ENCODE peak calls at places on chromosomes 11 and 22, in ten cellular contexts. V is breast epithelium, E is heart left ventricle, M is body of pancreas, X is IMR-90, J is A549, K is ovary, Y is testis, B is endothelial cell of umbilical vein, I is esophagus squamous epithelium. A is an unnamed sample.

GRCh38 chr11:130418756-130419155 is 9.7 kb downstream of the ADAMTS8 start:
- DNase-seq in E (no peak), B (no peak), V (peak), K (no peak), M (no peak), Y (no peak), J (no peak), I (no peak), X (peak), A (no peak)

GRCh38 chr22:47433627-47434026 is 671.2 kb downstream of the TBC1D22A start:
- DNase-seq in M (no peak), I (no peak), E (no peak), J (no peak), B (no peak), K (no peak), V (no peak), Y (no peak), X (no peak), A (no peak)

GRCh38 chr11:46277313-46277622 is 194 bp upstream of the CREB3L1 start:
- DNase-seq in I (no peak), B (peak), E (no peak), J (no peak), K (peak), X (peak), M (peak), Y (peak), V (peak), A (no peak)

GRCh38 chr22:35605787-35606492 is 11.2 kb downstream of the MB start:
- DNase-seq in B (no peak), K (no peak), M (no peak), Y (no peak), X (no peak), J (no peak), V (no peak), I (no peak), E (peak), A (no peak)

GRCh38 chr22:38758276-38758945 is 2.6 kb upstream of the SUN2 start:
- DNase-seq in E (no peak), M (no peak), X (no peak), V (no peak), Y (no peak), B (no peak), J (no peak), I (no peak), K (no peak), A (no peak)

GRCh38 chr11:121936781-121937447 is 179.1 kb downstream of the BLID start:
- DNase-seq in B (no peak), I (no peak), Y (no peak), M (no peak), V (no peak), X (peak), K (no peak), E (no peak), J (no peak), A (no peak)

GRCh38 chr11:67389477-67389876 is 2.3 kb upstream of the RAD9A start:
- DNase-seq in Y (no peak), M (peak), J (peak), B (no peak), E (no peak), I (no peak), X (no peak), K (no peak), V (no peak), A (peak)

GRCh38 chr11:71103266-71103665 is 149.1 kb downstream of the SHANK2 start:
- DNase-seq in Y (no peak), X (no peak), J (no peak), E (no peak), V (peak), M (peak), B (no peak), K (no peak), I (no peak), A (peak)

GRCh38 chr11:86743223-86744118 is 56.9 kb upstream of the PRSS23 start:
- DNase-seq in K (no peak), I (no peak), Y (no peak), X (peak), V (peak), M (peak), J (peak), B (peak), E (peak), A (peak)

GRCh38 chr11:83007909-83008580 is 63.7 kb downstream of the RAB30 start:
- DNase-seq in Y (peak), E (peak), K (peak), B (peak), J (no peak), M (peak), V (no peak), I (no peak), X (peak), A (peak)

GRCh38 chr11:94586978-94587377 is 19.8 kb downstream of the PIWIL4 start:
- DNase-seq in E (no peak), J (no peak), X (no peak), I (no peak), Y (no peak), M (no peak), K (no peak), V (no peak), B (no peak), A (no peak)

GRCh38 chr11:96075532-96075959 is 151.6 kb upstream of the MTMR2 start:
- DNase-seq in X (peak), K (no peak), M (no peak), I (no peak), E (no peak), V (no peak), Y (no peak), J (no peak), B (no peak), A (no peak)

GRCh38 chr22:47219789-47220188 is 457.3 kb downstream of the TBC1D22A start:
- DNase-seq in E (no peak), X (no peak), I (no peak), V (peak), Y (peak), K (no peak), J (no peak), M (no peak), B (no peak), A (no peak)

GRCh38 chr11:98227266-98227665 is 793.5 kb upstream of the CNTN5 start:
- DNase-seq in K (no peak), I (no peak), X (no peak), Y (no peak), V (no peak), B (no peak), E (no peak), M (no peak), J (no peak), A (no peak)

GRCh38 chr11:65366340-65366773 is 11.8 kb downstream of the TIGD3 start:
- DNase-seq in J (peak), X (peak), V (peak), B (peak), K (no peak), I (no peak), E (no peak), M (peak), Y (peak), A (no peak)

GRCh38 chr11:109994896-109995295 is 98.3 kb upstream of the ZC3H12C start:
- DNase-seq in E (no peak), Y (no peak), M (no peak), X (no peak), B (no peak), I (no peak), J (no peak), K (no peak), V (no peak), A (no peak)

GRCh38 chr11:119373059-119373875 is 8.2 kb downstream of the USP2 start:
- DNase-seq in I (no peak), E (no peak), Y (no peak), M (no peak), B (no peak), K (no peak), V (no peak), J (no peak), X (no peak), A (no peak)

GRCh38 chr11:68498313-68498712 is 37.8 kb downstream of the PPP6R3 start:
- DNase-seq in K (no peak), B (no peak), V (no peak), I (no peak), X (no peak), J (no peak), E (peak), M (peak), Y (no peak), A (peak)

GRCh38 chr11:60872952-60873524 is 5.7 kb downstream of the ZP1 start:
- DNase-seq in I (no peak), E (peak), X (peak), B (no peak), V (no peak), Y (no peak), M (no peak), K (no peak), J (no peak), A (peak)

GRCh38 chr22:46336119-46337078 is 885 bp downstream of the TRMU start:
- DNase-seq in B (peak), K (no peak), M (peak), V (no peak), I (no peak), J (no peak), X (peak), E (no peak), Y (peak), A (peak)

GRCh38 chr11:1749020-1749758 is 1.2 kb downstream of the IFITM10 start:
- DNase-seq in J (no peak), I (no peak), K (no peak), X (no peak), E (no peak), V (no peak), B (no peak), M (no peak), Y (no peak), A (no peak)

GRCh38 chr22:36162127-36163034 is 1.8 kb upstream of the APOL3 start:
- DNase-seq in Y (no peak), M (no peak), B (no peak), J (no peak), K (no peak), E (no peak), I (no peak), V (no peak), X (no peak), A (no peak)

GRCh38 chr11:69914286-69915150 is 95.3 kb upstream of the FGF3 start:
- DNase-seq in M (no peak), X (no peak), E (peak), V (peak), I (no peak), B (no peak), K (no peak), J (no peak), Y (no peak), A (no peak)

GRCh38 chr22:23856721-23857605 is 712 bp upstream of the SLC2A11 start:
- DNase-seq in M (peak), B (peak), X (peak), K (peak), E (peak), V (peak), Y (peak), I (no peak), J (peak), A (no peak)

GRCh38 chr11:109604506-109604905 is 182.5 kb downstream of the C11orf87 start:
- DNase-seq in X (no peak), J (no peak), V (no peak), Y (no peak), M (no peak), B (no peak), K (no peak), I (no peak), E (no peak), A (no peak)

GRCh38 chr11:10042699-10043098 is 251.3 kb downstream of the SBF2 start:
- DNase-seq in V (no peak), I (no peak), J (no peak), Y (no peak), X (no peak), E (no peak), B (no peak), K (no peak), M (peak), A (no peak)

GRCh38 chr11:27555264-27555663 is 48.7 kb upstream of the LIN7C start:
- DNase-seq in V (no peak), I (no peak), J (no peak), K (no peak), X (no peak), E (no peak), M (no peak), B (no peak), Y (no peak), A (no peak)

GRCh38 chr11:119262668-119263351 is 54.1 kb downstream of the MCAM start:
- DNase-seq in I (no peak), Y (no peak), B (peak), V (no peak), K (no peak), X (peak), J (no peak), E (no peak), M (no peak), A (no peak)

GRCh38 chr22:44660051-44660830 is 41.8 kb upstream of the PRR5 start:
- DNase-seq in K (no peak), X (no peak), I (no peak), J (no peak), E (peak), V (no peak), M (no peak), Y (no peak), B (no peak), A (no peak)
- H3K4me3 ChIP-seq in K (no peak), X (no peak), I (no peak), J (no peak), E (no peak), V (no peak), M (no peak), Y (no peak), B (no peak), A (no peak)

GRCh38 chr22:49855491-49855911 is 1.9 kb downstream of the ZBED4 start:
- DNase-seq in M (peak), E (no peak), I (no peak), K (no peak), X (peak), B (peak), Y (no peak), V (no peak), J (no peak), A (no peak)
- TF ChIP-seq POLR2A in M (no peak), E (no peak), I (no peak), K (no peak), X (no peak), B (no peak), Y (no peak), V (no peak), J (no peak), A (no peak)

GRCh38 chr22:32584650-32585049 is 110.0 kb downstream of the FBXO7 start:
- DNase-seq in K (no peak), E (no peak), V (no peak), Y (no peak), B (no peak), J (no peak), I (no peak), X (peak), M (no peak), A (no peak)
- H3K4me3 ChIP-seq in K (no peak), E (no peak), V (no peak), Y (no peak), B (no peak), J (no peak), I (no peak), X (no peak), M (no peak), A (no peak)

GRCh38 chr11:72578051-72578450 is 96.2 kb downstream of the PDE2A start:
- DNase-seq in V (no peak), E (no peak), J (no peak), M (no peak), K (no peak), B (no peak), I (no peak), Y (no peak), X (no peak), A (no peak)
- TF ChIP-seq POLR2A in V (no peak), E (no peak), J (no peak), M (no peak), K (no peak), B (no peak), I (no peak), Y (no peak), X (no peak), A (no peak)

GRCh38 chr11:50070389-50070788 is 37.7 kb downstream of the OR4C45 start:
- DNase-seq in Y (no peak), X (no peak), I (no peak), M (no peak), E (no peak), J (no peak), B (no peak), V (no peak), K (no peak), A (no peak)
- H3K4me3 ChIP-seq in Y (no peak), X (no peak), I (no peak), M (no peak), E (no peak), J (no peak), B (no peak), V (no peak), K (no peak), A (no peak)

GRCh38 chr22:49827853-49828598 is at the start of gene BRD1:
- DNase-seq in B (peak), M (peak), E (peak), V (no peak), J (no peak), I (no peak), K (peak), Y (peak), X (peak), A (peak)
- TF ChIP-seq POLR2A in B (peak), M (no peak), E (no peak), V (no peak), J (peak), I (no peak), K (no peak), Y (no peak), X (peak), A (no peak)